ENCODE peak calls at places on chromosome 1, in six cellular contexts. M is mammary epithelial cell, L is HTR-8/SVneo, T is posterior vena cava, A is left cardiac atrium, Z is EL. X is an unnamed sample.

GRCh38 chr1:1119272-1119890 is 3.5 kb upstream of the C1orf159 start:
- DNase-seq in M (no peak), L (no peak), T (peak), A (peak), Z (no peak), X (no peak)

GRCh38 chr1:19694298-19694697 is 29.6 kb downstream of the HTR6 start:
- DNase-seq in M (no peak), L (no peak), T (no peak), A (no peak), Z (no peak), X (no peak)

GRCh38 chr1:171422489-171422888 is 62.8 kb upstream of the PRRC2C start:
- DNase-seq in M (peak), L (no peak), T (no peak), A (no peak), Z (peak), X (no peak)

GRCh38 chr1:154536570-154536969 is 21.9 kb downstream of the UBE2Q1 start:
- DNase-seq in M (no peak), L (no peak), T (no peak), A (no peak), Z (no peak), X (no peak)

GRCh38 chr1:232553809-232554208 is 76.1 kb downstream of the SIPA1L2 start:
- DNase-seq in M (no peak), L (no peak), T (no peak), A (no peak), Z (no peak), X (no peak)

GRCh38 chr1:28123461-28123961 is 35.1 kb upstream of the EYA3 start:
- DNase-seq in M (peak), L (no peak), T (no peak), A (no peak), Z (peak), X (no peak)

GRCh38 chr1:159008744-159009188 is 941 bp upstream of the IFI16 start:
- DNase-seq in M (no peak), L (no peak), T (no peak), A (no peak), Z (peak), X (no peak)

GRCh38 chr1:26694597-26695416 is 1.0 kb upstream of the ARID1A start:
- DNase-seq in M (no peak), L (no peak), T (no peak), A (no peak), Z (no peak), X (no peak)

GRCh38 chr1:93348104-93348780 is 2.5 kb downstream of the DR1 start:
- DNase-seq in M (no peak), L (no peak), T (no peak), A (no peak), Z (no peak), X (no peak)

GRCh38 chr1:41379741-41380130 is 18.5 kb downstream of the FOXO6 start:
- DNase-seq in M (no peak), L (no peak), T (no peak), A (no peak), Z (no peak), X (no peak)

X was measured in cerebellar cortex.